ENCODE peak calls at places on chromosomes 5 and 9, in four cellular contexts. One of them, this sample, is unnamed.

GRCh38 chr5:130323804-130324454 is 419.7 kb downstream of the CHSY3 start:
- DNase-seq in uterus: no peak
- DNase-seq in SK-N-SH: no peak
- DNase-seq in GM06990: peak
- DNase-seq in this sample: no peak

GRCh38 chr9:8863886-8864881 is 1064.6 kb upstream of the DMAC1 start:
- DNase-seq in uterus: no peak
- DNase-seq in SK-N-SH: no peak
- DNase-seq in GM06990: no peak
- DNase-seq in this sample: no peak

GRCh38 chr9:36470891-36471290 is 70.8 kb upstream of the RNF38 start:
- DNase-seq in uterus: peak
- DNase-seq in SK-N-SH: no peak
- DNase-seq in GM06990: peak
- DNase-seq in this sample: peak

GRCh38 chr9:137303893-137304382 is 1.9 kb upstream of the NRARP start:
- DNase-seq in GM06990: peak
- DNase-seq in uterus: no peak
- DNase-seq in SK-N-SH: peak
- DNase-seq in this sample: no peak

GRCh38 chr9:137397675-137398423 is 25.1 kb downstream of the EXD3 start:
- DNase-seq in uterus: no peak
- DNase-seq in GM06990: no peak
- DNase-seq in SK-N-SH: no peak
- DNase-seq in this sample: no peak

GRCh38 chr5:96932026-96932425 is 3.9 kb upstream of the LNPEP start:
- DNase-seq in SK-N-SH: no peak
- DNase-seq in GM06990: no peak
- DNase-seq in uterus: no peak
- DNase-seq in this sample: no peak

GRCh38 chr5:57499262-57500050 is 16.8 kb upstream of the ACTBL2 start:
- DNase-seq in SK-N-SH: peak
- DNase-seq in uterus: no peak
- DNase-seq in GM06990: peak
- DNase-seq in this sample: peak

GRCh38 chr5:119250946-119251901 is 104.6 kb upstream of the TNFAIP8 start:
- DNase-seq in uterus: no peak
- DNase-seq in SK-N-SH: no peak
- DNase-seq in GM06990: no peak
- DNase-seq in this sample: peak

GRCh38 chr5:67475489-67475888 is 278.9 kb upstream of the CD180 start:
- DNase-seq in uterus: no peak
- DNase-seq in SK-N-SH: no peak
- DNase-seq in GM06990: no peak
- DNase-seq in this sample: no peak

GRCh38 chr9:73042155-73042554 is 89.3 kb upstream of the ALDH1A1 start:
- DNase-seq in uterus: no peak
- DNase-seq in GM06990: no peak
- DNase-seq in SK-N-SH: no peak
- DNase-seq in this sample: peak

GRCh38 chr9:134855900-134856377 is 24.7 kb upstream of the FCN2 start:
- DNase-seq in SK-N-SH: no peak
- DNase-seq in GM06990: no peak
- DNase-seq in uterus: no peak
- DNase-seq in this sample: no peak

GRCh38 chr5:69334793-69335268 is 2.2 kb upstream of the CCDC125 start:
- DNase-seq in SK-N-SH: peak
- DNase-seq in GM06990: peak
- DNase-seq in uterus: peak
- DNase-seq in this sample: peak
- H3K4me3 ChIP-seq in SK-N-SH: no peak
- H3K4me3 ChIP-seq in GM06990: no peak
- H3K4me3 ChIP-seq in uterus: no peak
- H3K4me3 ChIP-seq in this sample: no peak

DNA sequence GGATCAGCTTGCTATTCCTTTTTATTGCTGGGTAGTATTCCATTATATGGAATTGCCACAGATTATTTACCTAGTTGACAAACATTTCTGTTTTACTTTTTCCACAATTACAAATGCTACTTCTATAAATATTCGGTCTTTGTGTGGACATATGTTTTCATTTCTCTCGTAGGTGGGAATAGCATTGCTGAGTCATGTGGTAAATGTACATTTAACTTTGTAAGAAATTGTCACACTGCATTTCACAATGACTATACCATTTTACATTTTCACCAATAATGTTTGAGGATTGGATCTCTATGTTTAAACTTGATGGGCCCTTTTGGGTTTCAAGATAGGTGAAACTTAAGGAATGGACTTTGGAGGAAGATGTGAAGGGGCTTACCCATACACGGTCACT is 19.7 kb downstream of the RAI14 start:
- DNase-seq in GM06990: no peak
- DNase-seq in SK-N-SH: no peak
- DNase-seq in uterus: no peak
- DNase-seq in this sample: no peak
- TF ChIP-seq CTCF in GM06990: no peak
- TF ChIP-seq CTCF in SK-N-SH: no peak
- TF ChIP-seq CTCF in uterus: no peak
- TF ChIP-seq CTCF in this sample: no peak

GRCh38 chr5:131983244-131983771 is 28.1 kb downstream of the ACSL6 start:
- DNase-seq in GM06990: no peak
- DNase-seq in uterus: no peak
- DNase-seq in SK-N-SH: peak
- DNase-seq in this sample: peak

GRCh38 chr5:131979816-131980215 is 31.6 kb downstream of the ACSL6 start:
- DNase-seq in GM06990: no peak
- DNase-seq in SK-N-SH: no peak
- DNase-seq in uterus: no peak
- DNase-seq in this sample: no peak

GRCh38 chr5:131984945-131985665 is 26.4 kb downstream of the ACSL6 start:
- DNase-seq in SK-N-SH: no peak
- DNase-seq in GM06990: no peak
- DNase-seq in uterus: no peak
- DNase-seq in this sample: no peak

GRCh38 chr5:131980696-131981095 is 30.8 kb downstream of the ACSL6 start:
- DNase-seq in SK-N-SH: no peak
- DNase-seq in GM06990: no peak
- DNase-seq in uterus: no peak
- DNase-seq in this sample: no peak

DNA sequence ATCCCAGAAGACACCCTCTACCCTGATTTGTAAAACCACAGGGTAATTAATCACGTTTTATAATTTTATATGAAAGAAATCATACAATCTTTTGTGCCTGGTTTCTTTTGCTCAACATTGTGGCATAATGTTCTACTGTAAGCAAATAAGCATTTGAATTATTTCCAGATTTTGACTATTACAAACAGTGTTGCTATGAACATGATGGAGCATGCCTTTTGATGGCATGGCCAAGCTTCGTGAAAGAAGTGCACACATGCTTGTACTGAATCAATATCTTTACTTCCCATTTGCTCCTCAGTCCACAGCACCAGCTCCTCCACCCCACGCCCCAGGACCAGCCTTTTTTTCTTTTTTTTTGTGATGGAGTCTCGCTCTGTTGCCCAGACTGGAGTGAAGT is 29.9 kb downstream of the ACSL6 start:
- DNase-seq in SK-N-SH: no peak
- DNase-seq in uterus: no peak
- DNase-seq in GM06990: no peak
- DNase-seq in this sample: no peak
- H3K4me3 ChIP-seq in SK-N-SH: no peak
- H3K4me3 ChIP-seq in uterus: no peak
- H3K4me3 ChIP-seq in GM06990: no peak
- H3K4me3 ChIP-seq in this sample: no peak

GRCh38 chr5:54302267-54302687 is 8.1 kb downstream of the ARL15 start:
- DNase-seq in uterus: no peak
- DNase-seq in GM06990: no peak
- DNase-seq in SK-N-SH: no peak
- DNase-seq in this sample: peak

GRCh38 chr5:54304031-54304430 is 6.3 kb downstream of the ARL15 start:
- DNase-seq in GM06990: no peak
- DNase-seq in SK-N-SH: no peak
- DNase-seq in uterus: no peak
- DNase-seq in this sample: no peak

GRCh38 chr5:54307583-54307982 is 2.8 kb downstream of the ARL15 start:
- DNase-seq in uterus: no peak
- DNase-seq in GM06990: no peak
- DNase-seq in SK-N-SH: no peak
- DNase-seq in this sample: no peak

GRCh38 chr5:54306893-54307292 is 3.5 kb downstream of the ARL15 start:
- DNase-seq in uterus: no peak
- DNase-seq in SK-N-SH: no peak
- DNase-seq in GM06990: no peak
- DNase-seq in this sample: no peak

GRCh38 chr5:54305737-54306136 is 4.6 kb downstream of the ARL15 start:
- DNase-seq in uterus: no peak
- DNase-seq in GM06990: no peak
- DNase-seq in SK-N-SH: no peak
- DNase-seq in this sample: no peak
- TF ChIP-seq CTCF in uterus: no peak
- TF ChIP-seq CTCF in GM06990: no peak
- TF ChIP-seq CTCF in SK-N-SH: no peak
- TF ChIP-seq CTCF in this sample: no peak